ENCODE peak calls at places on chromosome 18, in nine cellular contexts. K, E, U, D, J, N, Q, A and X are unnamed samples.

GRCh38 chr18:59743561-59743960 is 46.3 kb upstream of the CCBE1 start:
- DNase-seq in E (peak; percentile 76), K (no peak), D (no peak), U (no peak), N (peak; percentile 85), A (no peak), Q (no peak), J (no peak), X (no peak)

GRCh38 chr18:8912348-8913057 is 190.0 kb upstream of the NDUFV2 start:
- DNase-seq in A (peak; percentile 20), N (no peak), D (no peak), E (no peak), U (no peak), K (peak; percentile 38), Q (no peak), J (peak; percentile 10), X (no peak)

GRCh38 chr18:79566841-79567370 is 112.7 kb upstream of the CTDP1 start:
- DNase-seq in N (no peak), A (no peak), J (peak; percentile 66), E (no peak), K (no peak), D (no peak), U (no peak), Q (no peak), X (no peak)

GRCh38 chr18:69588301-69588700 is 187.6 kb downstream of the DOK6 start:
- DNase-seq in E (peak; percentile 42), U (no peak), Q (no peak), K (no peak), N (no peak), J (no peak), D (no peak), A (no peak), X (no peak)

GRCh38 chr18:57749604-57749970 is 53.5 kb downstream of the ATP8B1 start:
- DNase-seq in Q (no peak), N (no peak), K (no peak), E (no peak), U (no peak), D (no peak), J (no peak), A (no peak), X (no peak)

GRCh38 chr18:46084431-46084830 is 12.4 kb upstream of the PSTPIP2 start:
- DNase-seq in Q (no peak), K (no peak), A (no peak), N (no peak), E (no peak), D (no peak), J (no peak), U (no peak), X (no peak)

GRCh38 chr18:34280653-34281052 is 55.9 kb upstream of the NOL4 start:
- DNase-seq in J (no peak), Q (no peak), K (no peak), D (no peak), N (no peak), E (no peak), U (no peak), A (no peak), X (no peak)

GRCh38 chr18:60020107-60020925 is 120.5 kb downstream of the PMAIP1 start:
- DNase-seq in N (peak; percentile 32), E (no peak), K (no peak), U (no peak), A (no peak), J (no peak), Q (no peak), D (no peak), X (no peak)

GRCh38 chr18:49431563-49431962 is 28.9 kb downstream of the DYM start:
- DNase-seq in J (no peak), Q (no peak), N (no peak), K (no peak), U (no peak), D (no peak), A (no peak), E (no peak), X (no peak)

GRCh38 chr18:79479114-79479760 is 83.5 kb downstream of the NFATC1 start:
- DNase-seq in A (no peak), Q (no peak), N (no peak), U (no peak), D (no peak), E (no peak), K (no peak), J (no peak), X (no peak)

GRCh38 chr18:44803019-44803650 is 122.4 kb downstream of the SETBP1 start:
- DNase-seq in J (no peak), Q (no peak), K (peak; percentile 82), U (no peak), N (peak; percentile 86), D (peak; percentile 69), A (no peak), E (peak; percentile 42), X (no peak)

GRCh38 chr18:66558773-66559172 is 45.1 kb downstream of the CDH19 start:
- DNase-seq in E (peak; percentile 36), A (no peak), N (no peak), K (no peak), J (no peak), D (no peak), U (no peak), Q (no peak), X (no peak)

GRCh38 chr18:26103579-26103978 is 13.2 kb upstream of the SS18 start:
- DNase-seq in D (no peak), J (no peak), U (peak; percentile 9), Q (peak; percentile 42), E (no peak), N (peak; percentile 2), A (no peak), K (peak; percentile 8), X (no peak)

GRCh38 chr18:67428148-67428547 is 88.4 kb downstream of the DSEL start:
- DNase-seq in J (no peak), E (no peak), K (no peak), N (no peak), Q (no peak), A (no peak), D (no peak), U (no peak), X (no peak)

GRCh38 chr18:3380384-3380961 is 69.5 kb upstream of the TGIF1 start:
- DNase-seq in D (no peak), E (peak; percentile 62), K (no peak), J (no peak), A (no peak), U (peak; percentile 8), N (peak; percentile 78), Q (no peak), X (no peak)

GRCh38 chr18:12247946-12248345 is 6.2 kb upstream of the CIDEA start:
- DNase-seq in K (no peak), U (no peak), A (no peak), D (no peak), E (no peak), Q (no peak), J (no peak), N (no peak), X (no peak)

GRCh38 chr18:37565985-37566478 is 434 bp upstream of the CELF4 start:
- DNase-seq in N (no peak), E (peak; percentile 73), K (peak; percentile 80), U (no peak), Q (no peak), A (peak; percentile 89), J (peak; percentile 86), D (peak; percentile 84), X (no peak)